ENCODE peak calls at places on chromosomes 6 and 20, in five cellular contexts. One of them, this sample, is unnamed.
A peak's percentile ranks its signal among the peaks of the same experiment; 100 is the strongest.

GRCh38 chr20:33120934-33121333 is 41.5 kb downstream of the BPIFB4 start:
- DNase-seq in NCI-H446: no peak
- DNase-seq in ELR: no peak
- DNase-seq in aorta: no peak
- DNase-seq in ascending aorta: no peak
- DNase-seq in this sample: no peak

GRCh38 chr20:47335251-47336012 is 21.1 kb downstream of the ZMYND8 start:
- DNase-seq in NCI-H446: no peak
- DNase-seq in ELR: peak; percentile 62
- DNase-seq in aorta: no peak
- DNase-seq in ascending aorta: no peak
- DNase-seq in this sample: no peak

GRCh38 chr6:151999194-151999593 is 191.7 kb downstream of the ESR1 start:
- DNase-seq in NCI-H446: no peak
- DNase-seq in ELR: peak; percentile 54
- DNase-seq in aorta: no peak
- DNase-seq in ascending aorta: no peak
- DNase-seq in this sample: peak; percentile 18

GRCh38 chr6:8322659-8323058 is 112.7 kb downstream of the SLC35B3 start:
- DNase-seq in NCI-H446: no peak
- DNase-seq in ELR: no peak
- DNase-seq in aorta: no peak
- DNase-seq in ascending aorta: no peak
- DNase-seq in this sample: no peak

GRCh38 chr20:10679269-10679668 is 5.5 kb upstream of the JAG1 start:
- DNase-seq in NCI-H446: no peak
- DNase-seq in ELR: peak; percentile 19
- DNase-seq in aorta: no peak
- DNase-seq in ascending aorta: no peak
- DNase-seq in this sample: no peak

GRCh38 chr20:539236-539635 is 4.4 kb downstream of the CSNK2A1 start:
- DNase-seq in NCI-H446: no peak
- DNase-seq in ELR: no peak
- DNase-seq in aorta: no peak
- DNase-seq in ascending aorta: no peak
- DNase-seq in this sample: no peak

GRCh38 chr6:10297825-10298224 is 117.0 kb downstream of the TFAP2A start:
- DNase-seq in NCI-H446: no peak
- DNase-seq in ELR: peak; percentile 20
- DNase-seq in aorta: no peak
- DNase-seq in ascending aorta: no peak
- DNase-seq in this sample: no peak

GRCh38 chr6:27128796-27129094 is 118.8 kb upstream of the PRSS16 start:
- DNase-seq in NCI-H446: no peak
- DNase-seq in ELR: no peak
- DNase-seq in aorta: no peak
- DNase-seq in ascending aorta: no peak
- DNase-seq in this sample: no peak

GRCh38 chr6:156687875-156688549 is 89.2 kb upstream of the ARID1B start:
- DNase-seq in NCI-H446: no peak
- DNase-seq in ELR: peak; percentile 63
- DNase-seq in aorta: peak; percentile 80
- DNase-seq in ascending aorta: no peak
- DNase-seq in this sample: no peak

GRCh38 chr6:3777695-3778461 is 26.4 kb upstream of the PXDC1 start:
- DNase-seq in NCI-H446: no peak
- DNase-seq in ELR: no peak
- DNase-seq in aorta: no peak
- DNase-seq in ascending aorta: no peak
- DNase-seq in this sample: no peak

GRCh38 chr20:24033151-24033550 is 44.6 kb upstream of the GGTLC1 start:
- DNase-seq in NCI-H446: no peak
- DNase-seq in ELR: no peak
- DNase-seq in aorta: no peak
- DNase-seq in ascending aorta: no peak
- DNase-seq in this sample: no peak

GRCh38 chr20:2688041-2688591 is 4.5 kb upstream of the EBF4 start:
- DNase-seq in NCI-H446: no peak
- DNase-seq in ELR: peak; percentile 53
- DNase-seq in aorta: peak; percentile 78
- DNase-seq in ascending aorta: no peak
- DNase-seq in this sample: no peak

GRCh38 chr6:3427740-3428085 is 29.1 kb downstream of the SLC22A23 start:
- DNase-seq in NCI-H446: no peak
- DNase-seq in ELR: no peak
- DNase-seq in aorta: no peak
- DNase-seq in ascending aorta: no peak
- DNase-seq in this sample: peak; percentile 71

GRCh38 chr6:24690561-24690960 is 23.7 kb downstream of the ACOT13 start:
- DNase-seq in NCI-H446: no peak
- DNase-seq in ELR: no peak
- DNase-seq in aorta: no peak
- DNase-seq in ascending aorta: no peak
- DNase-seq in this sample: no peak

GRCh38 chr6:24089741-24090140 is 36.3 kb upstream of the NRSN1 start:
- DNase-seq in NCI-H446: no peak
- DNase-seq in ELR: no peak
- DNase-seq in aorta: no peak
- DNase-seq in ascending aorta: no peak
- DNase-seq in this sample: no peak

GRCh38 chr6:144797881-144798589 is 512.9 kb downstream of the UTRN start:
- DNase-seq in NCI-H446: no peak
- DNase-seq in ELR: peak; percentile 92
- DNase-seq in aorta: no peak
- DNase-seq in ascending aorta: no peak
- DNase-seq in this sample: peak; percentile 66

GRCh38 chr20:4555188-4555893 is 166.4 kb upstream of the PRND start:
- DNase-seq in NCI-H446: no peak
- DNase-seq in ELR: peak; percentile 93
- DNase-seq in aorta: no peak
- DNase-seq in ascending aorta: no peak
- DNase-seq in this sample: peak; percentile 92

GRCh38 chr20:38109657-38110524 is 55.2 kb downstream of the TGM2 start:
- DNase-seq in NCI-H446: no peak
- DNase-seq in ELR: peak; percentile 98
- DNase-seq in aorta: peak; percentile 85
- DNase-seq in ascending aorta: no peak
- DNase-seq in this sample: peak; percentile 99

GRCh38 chr20:3072530-3073250 is 1.3 kb downstream of the OXT start:
- DNase-seq in NCI-H446: no peak
- DNase-seq in ELR: no peak
- DNase-seq in aorta: peak; percentile 63
- DNase-seq in ascending aorta: no peak
- DNase-seq in this sample: no peak